ENCODE peak calls at places on chromosome 20, in seven cellular contexts. V is upper lobe of left lung, U is cardiac muscle cell, J is OCI-LY7, H is body of pancreas, A is Peyer's patch, M is heart right ventricle. Z is an unnamed sample. For H3K4me1, the result is how much of the 10 kb centered on the place peaks cover.

GRCh38 chr20:16236589-16237241 is 336.5 kb downstream of the KIF16B start:
- DNase-seq in U (no peak), A (no peak), H (no peak), M (no peak), V (no peak), J (no peak), Z (peak)

GRCh38 chr20:40948352-40949267 is 80.0 kb upstream of the TOP1 start:
- DNase-seq in M (no peak), J (no peak), A (no peak), U (no peak), H (no peak), V (no peak), Z (no peak)

GRCh38 chr20:38893485-38894090 is 32.6 kb upstream of the FAM83D start:
- DNase-seq in M (peak), J (peak), A (peak), U (peak), H (peak), V (peak), Z (peak)

GRCh38 chr20:56933331-56933698 is 304.2 kb downstream of the TFAP2C start:
- DNase-seq in J (no peak), H (no peak), A (no peak), U (no peak), M (no peak), V (no peak), Z (no peak)

GRCh38 chr20:41171736-41172295 is 34.5 kb downstream of the PLCG1 start:
- DNase-seq in V (peak), M (no peak), H (no peak), A (peak), U (no peak), J (no peak), Z (no peak)

GRCh38 chr20:59891581-59891980 is 41.9 kb downstream of the SYCP2 start:
- DNase-seq in A (no peak), V (no peak), U (no peak), J (no peak), M (no peak), H (no peak), Z (no peak)

GRCh38 chr20:58054744-58055373 is 173.6 kb downstream of the ANKRD60 start:
- DNase-seq in V (peak), U (no peak), H (no peak), J (no peak), A (peak), M (peak), Z (peak)

GRCh38 chr20:37406010-37406998 is 60.4 kb downstream of the SRC start:
- DNase-seq in M (peak), A (peak), H (peak), U (peak), J (peak), V (peak), Z (peak)

GRCh38 chr20:53080969-53081871 is 109.1 kb downstream of the TSHZ2 start:
- DNase-seq in A (no peak), H (peak), V (peak), U (no peak), M (no peak), J (peak), Z (no peak)

GRCh38 chr20:24027229-24027628 is 38.6 kb upstream of the GGTLC1 start:
- DNase-seq in H (peak), A (peak), U (no peak), V (peak), M (peak), J (peak), Z (no peak)

GRCh38 chr20:41005361-41005729 is 23.3 kb upstream of the TOP1 start:
- DNase-seq in M (peak), V (peak), U (no peak), J (no peak), A (peak), H (peak), Z (no peak)

GRCh38 chr20:55437778-55438417 is 567.4 kb downstream of the CBLN4 start:
- DNase-seq in M (no peak), V (peak), A (no peak), H (no peak), J (no peak), U (no peak), Z (no peak)

GRCh38 chr20:52747736-52748135 is 224.4 kb upstream of the TSHZ2 start:
- DNase-seq in U (peak), J (peak), H (peak), V (no peak), M (no peak), A (no peak), Z (peak)

GRCh38 chr20:54995553-54995952 is 520.2 kb downstream of the DOK5 start:
- DNase-seq in V (no peak), U (no peak), J (no peak), H (no peak), M (no peak), A (no peak), Z (no peak)

GRCh38 chr20:53872561-53873248 is 197.7 kb downstream of the BCAS1 start:
- DNase-seq in A (peak), V (no peak), H (no peak), M (no peak), U (no peak), J (peak), Z (no peak)

GRCh38 chr20:24948939-24949679 is at the start of gene CST7:
- DNase-seq in U (no peak), J (peak), M (peak), A (peak), H (no peak), V (peak), Z (no peak)

GRCh38 chr20:40741507-40742106 is 52.6 kb upstream of the MAFB start:
- DNase-seq in U (peak), H (peak), A (peak), M (peak), J (peak), V (peak), Z (peak)

GRCh38 chr20:44025756-44026155 is 111.1 kb downstream of the TOX2 start:
- DNase-seq in A (no peak), H (no peak), U (no peak), M (no peak), J (no peak), V (no peak), Z (no peak)

GRCh38 chr20:37917436-37917835 is 14.5 kb downstream of the VSTM2L start:
- DNase-seq in M (no peak), H (no peak), J (no peak), V (no peak), A (no peak), U (no peak), Z (peak)

GRCh38 chr20:45823949-45824835 is 2.9 kb downstream of the TNNC2 start:
- DNase-seq in H (peak), J (peak), U (peak), V (peak), A (peak), M (peak), Z (peak)

GRCh38 chr20:14543040-14543439 is 205.6 kb upstream of the FLRT3 start:
- DNase-seq in H (no peak), J (no peak), A (no peak), M (no peak), V (no peak), U (no peak), Z (no peak)

GRCh38 chr20:48826064-48826463 is 1.7 kb downstream of the PREX1 start:
- DNase-seq in M (no peak), A (no peak), J (no peak), H (no peak), U (no peak), V (no peak), Z (peak)

GRCh38 chr20:59077705-59078104 is 35.1 kb upstream of the PRELID3B start:
- DNase-seq in A (no peak), H (no peak), J (no peak), M (no peak), U (no peak), V (no peak), Z (no peak)

GRCh38 chr20:8408587-8409307 is 276.7 kb downstream of the PLCB1 start:
- DNase-seq in M (no peak), U (no peak), H (no peak), A (no peak), V (no peak), J (no peak), Z (no peak)

GRCh38 chr20:8481636-8482035 is 349.6 kb downstream of the PLCB1 start:
- DNase-seq in H (no peak), J (no peak), M (no peak), U (no peak), V (no peak), A (no peak), Z (no peak)

GRCh38 chr20:58982406-58983114 is 1.5 kb downstream of the NELFCD start:
- DNase-seq in H (no peak), V (peak), J (no peak), M (no peak), A (peak), U (no peak), Z (no peak)

GRCh38 chr20:57384953-57385761 is 6.0 kb upstream of the RBM38 start:
- DNase-seq in A (no peak), J (no peak), U (no peak), M (no peak), V (no peak), H (no peak), Z (no peak)

GRCh38 chr20:33686984-33687366 is 790 bp upstream of the E2F1 start:
- DNase-seq in M (no peak), A (no peak), J (no peak), H (no peak), U (no peak), V (no peak), Z (no peak)

DNA sequence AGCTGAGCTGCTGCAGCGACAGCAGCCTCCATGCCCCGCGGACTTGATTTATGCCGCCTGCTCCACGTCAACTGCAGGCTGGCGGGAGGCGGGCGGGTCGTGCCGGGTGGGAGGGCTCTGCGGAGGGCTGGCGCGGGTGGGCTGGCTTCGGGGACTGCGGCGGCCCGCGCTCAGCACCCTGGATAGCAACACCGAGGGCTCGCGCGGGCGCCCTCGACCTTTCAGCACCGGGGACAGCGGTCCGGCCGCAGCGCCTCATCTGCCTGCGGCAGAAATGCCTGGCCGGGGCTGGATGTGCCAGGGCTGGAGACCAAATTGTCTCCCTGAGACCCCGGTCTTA is 792 bp downstream of the SNAP25 start:
- DNase-seq in A (peak), V (peak), U (peak), H (peak), M (peak), J (peak), Z (peak)
- H3K4me1 ChIP-seq in A (under half), V (under half), U (under half), H (under half), M (under half), J (under half), Z (under half)

DNA sequence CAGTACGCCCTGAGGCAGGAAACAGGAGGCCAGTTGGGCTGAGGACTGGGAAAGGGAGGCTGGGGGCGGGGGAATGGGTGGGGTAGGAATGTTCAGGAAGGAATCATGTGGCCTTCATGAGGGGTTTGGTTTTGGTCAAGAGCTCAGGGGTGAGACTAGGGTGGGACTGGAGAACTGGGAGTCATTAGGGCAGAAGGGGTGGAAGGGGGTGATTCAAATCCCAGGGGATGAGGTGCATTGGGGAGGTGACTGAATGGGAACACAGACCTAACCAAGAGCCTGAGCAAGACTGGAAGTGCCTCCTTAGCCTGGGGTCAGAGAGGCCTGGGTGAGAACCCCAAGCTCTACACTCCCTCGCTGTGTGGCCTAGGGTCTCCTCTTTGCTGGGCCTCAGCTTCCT is 86.8 kb downstream of the DLGAP4 start:
- DNase-seq in J (no peak), V (no peak), H (no peak), A (no peak), U (no peak), M (no peak), Z (no peak)
- H3K4me1 ChIP-seq in J (under half), V (under half), H (under half), A (under half), U (under half), M (under half), Z (under half)

DNA sequence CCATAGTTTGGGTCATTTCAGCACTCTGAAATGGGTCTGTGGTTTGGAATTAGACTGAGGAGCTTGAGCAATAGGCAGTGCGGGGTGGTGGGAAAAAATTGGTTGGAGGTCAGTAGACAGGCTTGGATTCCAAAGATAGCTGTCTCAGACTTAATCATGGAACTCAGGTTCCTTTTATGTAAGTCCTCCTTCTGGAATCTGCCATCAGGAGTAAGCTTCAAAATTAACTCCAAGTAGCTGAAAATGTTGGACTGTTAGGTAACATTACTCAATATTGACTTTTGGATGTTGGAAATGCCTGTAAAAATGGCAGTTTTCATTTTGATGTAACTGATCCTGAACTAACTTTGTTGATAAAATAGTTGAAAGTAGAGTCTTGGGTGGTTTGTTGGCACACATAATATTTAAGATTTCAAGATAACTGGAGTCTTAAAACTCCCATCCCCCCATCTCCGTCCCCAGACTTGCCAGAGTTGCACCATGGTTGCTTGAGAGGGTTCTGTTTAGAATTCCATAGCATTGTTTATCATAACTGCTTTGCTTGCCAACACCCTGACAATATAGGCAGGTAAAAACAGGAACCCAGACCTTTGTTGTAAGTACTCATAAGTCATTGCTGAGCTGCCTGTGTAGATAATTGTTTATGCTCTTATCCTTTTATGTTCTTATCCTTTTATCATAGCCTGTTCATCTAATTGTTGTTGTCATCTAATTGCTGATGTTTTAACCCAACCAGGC is 83.1 kb downstream of the PHF20 start:
- DNase-seq in H (no peak), A (no peak), M (no peak), J (no peak), U (no peak), V (no peak), Z (no peak)
- H3K4me1 ChIP-seq in H (under half), A (under half), M (under half), J (under half), U (under half), V (under half), Z (under half)

DNA sequence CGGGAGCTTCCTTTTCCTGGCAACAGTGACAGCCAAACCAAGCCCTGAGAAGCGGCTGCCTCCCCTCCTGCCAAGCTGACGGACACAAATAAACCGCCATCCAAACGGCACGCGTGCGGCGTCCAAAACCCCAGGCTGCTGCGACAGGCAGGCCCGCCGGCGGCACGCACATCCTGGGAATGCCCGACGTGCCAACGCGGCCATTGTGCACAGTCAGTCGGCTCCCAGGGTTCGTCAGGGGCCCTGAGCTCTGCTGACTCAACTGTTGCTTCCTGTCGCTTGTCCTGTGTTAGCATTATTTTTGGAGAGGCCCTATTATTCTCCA is 6.8 kb downstream of the JAG1 start:
- DNase-seq in H (peak), V (no peak), J (no peak), A (no peak), M (peak), U (no peak), Z (peak)
- H3K4me1 ChIP-seq in H (half or more), V (half or more), J (under half), A (under half), M (half or more), U (half or more), Z (half or more)

GRCh38 chr20:12597491-12597890 is 411.3 kb upstream of the SPTLC3 start:
- DNase-seq in U (no peak), M (no peak), H (no peak), V (no peak), A (no peak), J (no peak), Z (no peak)

GRCh38 chr20:12595841-12596240 is 412.9 kb upstream of the SPTLC3 start:
- DNase-seq in U (no peak), M (no peak), A (no peak), H (no peak), V (no peak), J (no peak), Z (no peak)

GRCh38 chr20:12596863-12597262 is 411.9 kb upstream of the SPTLC3 start:
- DNase-seq in M (no peak), A (no peak), H (no peak), V (no peak), J (no peak), U (no peak), Z (no peak)

GRCh38 chr20:12594410-12595130 is 414.2 kb upstream of the SPTLC3 start:
- DNase-seq in U (peak), M (no peak), H (no peak), J (no peak), V (no peak), A (no peak), Z (no peak)

GRCh38 chr20:12598894-12599293 is 409.9 kb upstream of the SPTLC3 start:
- DNase-seq in H (no peak), J (no peak), V (no peak), M (no peak), A (no peak), U (no peak), Z (no peak)
- H3K4me1 ChIP-seq in H (under half), J (under half), V (under half), M (under half), A (under half), U (under half), Z (under half)

GRCh38 chr20:62927128-62927705 is 912 bp upstream of the DIDO1 start:
- DNase-seq in V (peak), U (no peak), H (no peak), J (no peak), M (no peak), A (peak), Z (no peak)

GRCh38 chr20:62926229-62927127 is at the start of gene DIDO1:
- DNase-seq in M (peak), V (peak), A (peak), H (peak), J (peak), U (peak), Z (peak)

GRCh38 chr20:62929051-62929538 is 2.8 kb upstream of the DIDO1 start:
- DNase-seq in M (peak), V (peak), H (peak), U (peak), J (no peak), A (peak), Z (peak)

GRCh38 chr20:62925420-62926228 is 681 bp downstream of the DIDO1 start:
- DNase-seq in J (peak), H (peak), M (peak), V (peak), U (peak), A (peak), Z (peak)

GRCh38 chr20:62928246-62928939 is 2.1 kb upstream of the DIDO1 start:
- DNase-seq in H (no peak), M (no peak), U (no peak), V (peak), J (no peak), A (peak), Z (no peak)
- H3K4me1 ChIP-seq in H (under half), M (half or more), U (under half), V (under half), J (half or more), A (half or more), Z (under half)

GRCh38 chr20:47557218-47557617 is 55.5 kb downstream of the NCOA3 start:
- DNase-seq in V (no peak), J (no peak), H (no peak), A (no peak), U (no peak), M (no peak), Z (no peak)
- H3K4me1 ChIP-seq in V (under half), J (half or more), H (under half), A (under half), U (under half), M (half or more), Z (under half)

Z was measured in neural progenitor cell.